ENCODE peak calls at places on chromosomes 11 and 22, in six cellular contexts. A is WTC11, K is fibroblast of lung, B is NCI-H1417, R is NCI-H446 treated with DMSO at 0.1 percent for 48 hours, M is skeletal muscle cell. J is an unnamed sample.

GRCh38 chr22:25900880-25901279 is 158.9 kb downstream of the MYO18B start:
- DNase-seq in A (no peak), K (no peak), B (no peak), R (peak; percentile 40), M (no peak), J (peak; percentile 58)

GRCh38 chr11:92125316-92125715 is 99.3 kb upstream of the FAT3 start:
- DNase-seq in A (no peak), K (peak; percentile 53), B (no peak), R (no peak), M (no peak), J (no peak)

GRCh38 chr11:69721745-69722144 is 17.9 kb upstream of the FGF19 start:
- DNase-seq in A (peak; percentile 45), K (no peak), B (peak; percentile 11), R (no peak), M (no peak), J (no peak)

GRCh38 chr22:33401291-33401690 is 343.1 kb upstream of the SYN3 start:
- DNase-seq in A (no peak), K (peak; percentile 75), B (no peak), R (no peak), M (no peak), J (no peak)

GRCh38 chr11:94224078-94224477 is 80.3 kb upstream of the IZUMO1R start:
- DNase-seq in A (no peak), K (no peak), B (no peak), R (no peak), M (no peak), J (no peak)

GRCh38 chr11:75969626-75970308 is 154.8 kb downstream of the UVRAG start:
- DNase-seq in A (no peak), K (peak; percentile 57), B (no peak), R (peak; percentile 42), M (peak; percentile 56), J (no peak)

GRCh38 chr22:31334329-31334728 is 11.8 kb downstream of the PATZ1 start:
- DNase-seq in A (no peak), K (no peak), B (no peak), R (no peak), M (no peak), J (no peak)

GRCh38 chr11:122494171-122494570 is 161.4 kb upstream of the UBASH3B start:
- DNase-seq in A (no peak), K (peak; percentile 5), B (no peak), R (no peak), M (no peak), J (peak; percentile 39)

GRCh38 chr11:120674537-120674936 is 163.0 kb downstream of the GRIK4 start:
- DNase-seq in A (no peak), K (peak; percentile 83), B (no peak), R (no peak), M (no peak), J (no peak)

J was measured in gastrocnemius medialis.